ENCODE peak calls at places on chromosomes 16 and 17, in four cellular contexts. Y is mesendoderm, R is IMR-90, S is mesenchymal stem cell. N is an unnamed sample.

GRCh38 chr16:74451951-74452758 is 30.9 kb upstream of the CLEC18B start:
- DNase-seq in Y (no peak), R (no peak), S (no peak), N (no peak)

GRCh38 chr17:27982688-27983087 is 59.8 kb upstream of the NLK start:
- DNase-seq in Y (peak; percentile 92), R (no peak), S (no peak), N (no peak)

GRCh38 chr16:4272114-4272954 is 489 bp downstream of the TFAP4 start:
- DNase-seq in Y (peak; percentile 72), R (no peak), S (peak; percentile 65), N (peak; percentile 51)

GRCh38 chr16:86457621-86458456 is 52.5 kb upstream of the FOXF1 start:
- DNase-seq in Y (no peak), R (peak; percentile 99), S (peak; percentile 95), N (no peak)

GRCh38 chr16:22203091-22203490 is 3.0 kb upstream of the EEF2K start:
- DNase-seq in Y (no peak), R (no peak), S (no peak), N (no peak)

GRCh38 chr16:74936902-74937560 is 47.9 kb downstream of the WDR59 start:
- DNase-seq in Y (no peak), R (peak; percentile 95), S (peak; percentile 82), N (no peak)

GRCh38 chr16:66081967-66082366 is 284.5 kb upstream of the CDH5 start:
- DNase-seq in Y (peak; percentile 94), R (peak; percentile 94), S (peak; percentile 18), N (no peak)

GRCh38 chr16:46884513-46885293 is 541 bp downstream of the GPT2 start:
- DNase-seq in Y (peak; percentile 36), R (peak; percentile 20), S (peak; percentile 33), N (peak; percentile 37)

GRCh38 chr17:74737299-74738050 is 419 bp downstream of the RAB37 start:
- DNase-seq in Y (peak; percentile 96), R (no peak), S (peak; percentile 57), N (no peak)

GRCh38 chr16:3467182-3467581 is 23.7 kb downstream of the NAA60 start:
- DNase-seq in Y (no peak), R (no peak), S (no peak), N (no peak)

GRCh38 chr16:84144301-84144858 is 597 bp downstream of the HSDL1 start:
- DNase-seq in Y (peak; percentile 34), R (peak; percentile 5), S (peak; percentile 41), N (no peak)

GRCh38 chr16:25052161-25052511 is 37.0 kb upstream of the ARHGAP17 start:
- DNase-seq in Y (no peak), R (no peak), S (no peak), N (no peak)

GRCh38 chr17:31559647-31560501 is 168.4 kb downstream of the RAB11FIP4 start:
- DNase-seq in Y (peak; percentile 38), R (no peak), S (peak; percentile 69), N (no peak)

GRCh38 chr16:19021747-19022146 is 38.0 kb downstream of the TMC7 start:
- DNase-seq in Y (no peak), R (no peak), S (no peak), N (no peak)

GRCh38 chr17:29807520-29808361 is 122.3 kb downstream of the SSH2 start:
- DNase-seq in Y (peak; percentile 61), R (peak; percentile 74), S (peak; percentile 75), N (peak; percentile 33)

GRCh38 chr16:85428899-85429775 is 184.0 kb upstream of the GSE1 start:
- DNase-seq in Y (no peak), R (no peak), S (no peak), N (no peak)

GRCh38 chr17:81440511-81441244 is 45.4 kb downstream of the BAHCC1 start:
- DNase-seq in Y (peak; percentile 70), R (no peak), S (peak; percentile 41), N (peak; percentile 44)

GRCh38 chr17:83183150-83183820 is 103.9 kb downstream of the METRNL start:
- DNase-seq in Y (no peak), R (no peak), S (no peak), N (no peak)

GRCh38 chr17:40778466-40778865 is 3.9 kb downstream of the KRT27 start:
- DNase-seq in Y (no peak), R (no peak), S (no peak), N (no peak)

GRCh38 chr16:54152362-54153239 is 134.0 kb downstream of the IRX3 start:
- DNase-seq in Y (peak; percentile 87), R (no peak), S (no peak), N (no peak)

GRCh38 chr17:7404737-7405412 is 978 bp upstream of the TMEM256 start:
- DNase-seq in Y (peak; percentile 76), R (no peak), S (peak; percentile 54), N (peak; percentile 74)

GRCh38 chr16:50519001-50519400 is 29.2 kb upstream of the NKD1 start:
- DNase-seq in Y (no peak), R (no peak), S (no peak), N (no peak)

GRCh38 chr17:4693416-4693815 is 10.5 kb downstream of the PELP1 start:
- DNase-seq in Y (no peak), R (no peak), S (no peak), N (no peak)

GRCh38 chr16:85178006-85178591 is 65.8 kb upstream of the CIBAR2 start:
- DNase-seq in Y (no peak), R (no peak), S (no peak), N (no peak)

GRCh38 chr17:71636644-71637043 is 484.2 kb upstream of the SOX9 start:
- DNase-seq in Y (no peak), R (no peak), S (no peak), N (no peak)

GRCh38 chr17:17150450-17150804 is 55.7 kb downstream of the PLD6 start:
- DNase-seq in Y (no peak), R (no peak), S (no peak), N (no peak)

GRCh38 chr16:89344846-89345577 is 127.5 kb downstream of the ZNF778 start:
- DNase-seq in Y (no peak), R (no peak), S (no peak), N (no peak)

GRCh38 chr16:11796227-11797165 is 562 bp downstream of the ZC3H7A start:
- DNase-seq in Y (peak; percentile 54), R (peak; percentile 44), S (peak; percentile 69), N (no peak)

GRCh38 chr17:78197147-78197830 is 10.1 kb downstream of the AFMID start:
- DNase-seq in Y (peak; percentile 76), R (no peak), S (no peak), N (no peak)

DNA sequence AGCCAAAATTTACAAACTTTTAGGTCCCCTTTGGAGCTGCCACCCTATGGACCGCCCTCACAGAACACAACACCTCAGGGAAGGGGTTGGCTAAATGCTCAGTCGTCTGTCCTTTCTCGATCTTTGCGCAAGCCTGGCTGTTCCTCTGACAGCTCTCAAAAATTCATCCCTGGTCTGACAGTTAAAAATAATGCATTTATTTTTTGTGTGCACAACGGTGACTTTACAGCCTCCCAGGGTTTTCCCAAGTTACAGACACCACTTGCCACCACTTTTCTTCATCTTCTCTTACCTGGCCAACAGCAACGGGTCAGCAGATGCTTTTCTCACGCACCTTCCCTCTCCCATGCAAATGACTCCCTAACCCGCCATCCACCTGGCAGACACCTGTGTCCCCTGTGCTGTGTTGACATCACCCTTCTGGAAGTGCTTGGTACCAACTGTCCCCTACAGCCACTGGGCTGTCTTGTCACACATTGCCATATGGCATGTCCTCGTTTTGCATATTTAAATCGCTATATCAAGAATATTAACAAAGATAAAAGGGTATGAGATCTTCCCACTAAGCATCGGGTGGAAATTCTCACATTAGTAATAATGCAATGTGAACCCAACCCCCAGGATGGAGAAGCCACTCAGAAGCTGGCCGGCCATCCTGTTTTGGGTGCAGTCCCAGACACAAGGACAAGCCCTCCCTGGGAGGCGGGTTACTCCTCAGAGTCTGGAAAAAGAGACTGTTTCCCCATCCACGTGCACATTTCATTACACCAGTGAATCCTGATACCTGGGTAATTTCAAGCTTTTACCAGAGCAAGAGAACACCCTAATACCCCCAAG is 187.0 kb downstream of the ZFHX3 start:
- DNase-seq in Y (no peak), R (no peak), S (no peak), N (no peak)
- H3K4me2 ChIP-seq in Y (no peak overlapping the region), R (no peak overlapping the region), S (no peak overlapping the region), N (no peak overlapping the region)

DNA sequence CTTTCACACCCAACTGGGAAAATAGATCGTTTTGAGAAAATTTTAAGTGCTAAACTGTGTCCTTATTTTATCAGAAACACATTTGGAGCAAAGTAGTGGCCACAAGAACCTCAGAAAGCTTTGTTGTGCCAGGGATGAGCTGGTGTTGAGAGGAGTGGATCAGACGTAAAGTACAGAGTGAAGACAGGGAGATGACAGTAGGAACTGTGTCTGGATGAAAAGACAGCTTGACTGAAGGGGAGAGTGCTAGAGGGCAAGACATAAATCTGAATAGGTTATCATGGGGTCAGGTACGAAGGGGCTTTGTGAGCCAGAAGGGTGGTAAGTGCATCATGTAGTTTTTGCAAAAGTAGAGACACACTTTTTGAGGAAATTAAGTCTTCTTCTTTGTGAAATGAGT is 39.3 kb upstream of the CARMIL2 start:
- DNase-seq in Y (no peak), R (no peak), S (no peak), N (no peak)
- H3K23ac ChIP-seq in Y (no peak overlapping the region), R (peak overlapping the region; percentile 60), S (no peak overlapping the region), N (no peak overlapping the region)

DNA sequence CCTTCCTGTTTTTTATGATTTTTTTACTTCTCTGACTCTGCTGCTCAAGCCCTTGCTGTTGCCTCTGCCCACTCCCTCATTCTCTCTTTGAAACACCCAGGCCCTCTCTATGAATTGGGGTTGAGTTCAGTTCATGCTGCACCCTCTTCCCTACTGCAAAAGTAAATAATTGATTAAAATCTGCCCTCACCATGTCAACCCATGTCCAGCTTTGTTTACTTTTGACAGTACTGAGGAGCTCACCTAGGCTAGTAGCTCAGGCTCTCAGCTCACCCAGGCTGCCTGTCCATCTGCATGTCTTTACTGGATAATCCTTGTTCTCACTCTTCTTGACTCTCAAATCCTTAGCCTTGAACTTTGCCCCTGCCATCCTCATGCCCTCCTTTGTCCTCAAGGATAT is 95.2 kb downstream of the SPACA3 start:
- DNase-seq in Y (no peak), R (no peak), S (no peak), N (no peak)
- H3K4me2 ChIP-seq in Y (no peak overlapping the region), R (no peak overlapping the region), S (no peak overlapping the region), N (no peak overlapping the region)

GRCh38 chr17:42609182-42609813 is at the start of the genes RETREG3 and TUBG1:
- DNase-seq in Y (peak; percentile 99), R (peak; percentile 99), S (peak; percentile 99), N (peak; percentile 100)
- H3K23ac ChIP-seq in Y (peak within 1 kb of the TSS; percentile 94), R (peak within 1 kb of the TSS; percentile 98), S (no peak within 1 kb of the TSS), N (peak within 1 kb of the TSS; percentile 98)

GRCh38 chr16:10728488-10728887 is 15.2 kb upstream of the NUBP1 start:
- DNase-seq in Y (no peak), R (no peak), S (no peak), N (no peak)

GRCh38 chr16:10731790-10732189 is 11.9 kb upstream of the NUBP1 start:
- DNase-seq in Y (no peak), R (no peak), S (no peak), N (no peak)

GRCh38 chr16:10729104-10729503 is 14.5 kb upstream of the NUBP1 start:
- DNase-seq in Y (no peak), R (no peak), S (no peak), N (no peak)

GRCh38 chr16:10728035-10728462 is 15.6 kb upstream of the NUBP1 start:
- DNase-seq in Y (no peak), R (no peak), S (no peak), N (no peak)

GRCh38 chr16:10729649-10730048 is 14.0 kb upstream of the NUBP1 start:
- DNase-seq in Y (peak; percentile 42), R (peak; percentile 38), S (no peak), N (no peak)
- H3K4me2 ChIP-seq in Y (no peak overlapping the region), R (no peak overlapping the region), S (no peak overlapping the region), N (no peak overlapping the region)

GRCh38 chr16:81537721-81538561 is 93.3 kb downstream of the CMIP start:
- DNase-seq in Y (no peak), R (no peak), S (no peak), N (no peak)
- H3K23ac ChIP-seq in Y (peak overlapping the region; percentile 3), R (no peak overlapping the region), S (no peak overlapping the region), N (no peak overlapping the region)

N was measured in neuronal stem cell.